ENCODE peak calls at places on chromosomes 1 and 21, in seven cellular contexts. One of them, this sample, is unnamed.

GRCh38 chr1:93661829-93662474 is 19.7 kb downstream of the BCAR3 start:
- DNase-seq in HepG2: no peak
- DNase-seq in fibroblast of pulmonary artery: peak; percentile 85
- DNase-seq in endothelial cell: no peak
- DNase-seq in AG04450: peak; percentile 58
- DNase-seq in astrocyte of the spinal cord: peak; percentile 86
- DNase-seq in nephron progenitor cell: no peak
- DNase-seq in this sample: peak; percentile 34

GRCh38 chr21:40095477-40095876 is 228.2 kb downstream of the PCP4 start:
- DNase-seq in HepG2: no peak
- DNase-seq in fibroblast of pulmonary artery: no peak
- DNase-seq in endothelial cell: no peak
- DNase-seq in AG04450: no peak
- DNase-seq in astrocyte of the spinal cord: no peak
- DNase-seq in nephron progenitor cell: no peak
- DNase-seq in this sample: no peak

GRCh38 chr1:163668472-163668871 is 346.7 kb downstream of the NUF2 start:
- DNase-seq in HepG2: no peak
- DNase-seq in fibroblast of pulmonary artery: no peak
- DNase-seq in endothelial cell: no peak
- DNase-seq in AG04450: no peak
- DNase-seq in astrocyte of the spinal cord: no peak
- DNase-seq in nephron progenitor cell: no peak
- DNase-seq in this sample: no peak

GRCh38 chr1:195462646-195463045 is 1145.6 kb downstream of the KCNT2 start:
- DNase-seq in HepG2: no peak
- DNase-seq in fibroblast of pulmonary artery: no peak
- DNase-seq in endothelial cell: no peak
- DNase-seq in AG04450: no peak
- DNase-seq in astrocyte of the spinal cord: peak; percentile 13
- DNase-seq in nephron progenitor cell: no peak
- DNase-seq in this sample: no peak

GRCh38 chr1:235011599-235012435 is 116.8 kb downstream of the TOMM20 start:
- DNase-seq in HepG2: no peak
- DNase-seq in fibroblast of pulmonary artery: peak; percentile 97
- DNase-seq in endothelial cell: no peak
- DNase-seq in AG04450: peak; percentile 99
- DNase-seq in astrocyte of the spinal cord: peak; percentile 100
- DNase-seq in nephron progenitor cell: no peak
- DNase-seq in this sample: peak; percentile 77

GRCh38 chr1:63868220-63868897 is 94.5 kb downstream of the ROR1 start:
- DNase-seq in HepG2: no peak
- DNase-seq in fibroblast of pulmonary artery: no peak
- DNase-seq in endothelial cell: no peak
- DNase-seq in AG04450: no peak
- DNase-seq in astrocyte of the spinal cord: no peak
- DNase-seq in nephron progenitor cell: no peak
- DNase-seq in this sample: no peak

GRCh38 chr1:3067301-3067670 is 1.7 kb upstream of the PRDM16 start:
- DNase-seq in HepG2: no peak
- DNase-seq in fibroblast of pulmonary artery: no peak
- DNase-seq in endothelial cell: no peak
- DNase-seq in AG04450: no peak
- DNase-seq in astrocyte of the spinal cord: no peak
- DNase-seq in nephron progenitor cell: no peak
- DNase-seq in this sample: no peak

GRCh38 chr1:54883349-54884102 is 3.5 kb downstream of the DHCR24 start:
- DNase-seq in HepG2: peak; percentile 76
- DNase-seq in fibroblast of pulmonary artery: peak; percentile 81
- DNase-seq in endothelial cell: no peak
- DNase-seq in AG04450: no peak
- DNase-seq in astrocyte of the spinal cord: no peak
- DNase-seq in nephron progenitor cell: no peak
- DNase-seq in this sample: no peak

GRCh38 chr1:210850556-210850955 is 283.4 kb downstream of the KCNH1 start:
- DNase-seq in HepG2: no peak
- DNase-seq in fibroblast of pulmonary artery: no peak
- DNase-seq in endothelial cell: no peak
- DNase-seq in AG04450: no peak
- DNase-seq in astrocyte of the spinal cord: no peak
- DNase-seq in nephron progenitor cell: no peak
- DNase-seq in this sample: no peak

DNA sequence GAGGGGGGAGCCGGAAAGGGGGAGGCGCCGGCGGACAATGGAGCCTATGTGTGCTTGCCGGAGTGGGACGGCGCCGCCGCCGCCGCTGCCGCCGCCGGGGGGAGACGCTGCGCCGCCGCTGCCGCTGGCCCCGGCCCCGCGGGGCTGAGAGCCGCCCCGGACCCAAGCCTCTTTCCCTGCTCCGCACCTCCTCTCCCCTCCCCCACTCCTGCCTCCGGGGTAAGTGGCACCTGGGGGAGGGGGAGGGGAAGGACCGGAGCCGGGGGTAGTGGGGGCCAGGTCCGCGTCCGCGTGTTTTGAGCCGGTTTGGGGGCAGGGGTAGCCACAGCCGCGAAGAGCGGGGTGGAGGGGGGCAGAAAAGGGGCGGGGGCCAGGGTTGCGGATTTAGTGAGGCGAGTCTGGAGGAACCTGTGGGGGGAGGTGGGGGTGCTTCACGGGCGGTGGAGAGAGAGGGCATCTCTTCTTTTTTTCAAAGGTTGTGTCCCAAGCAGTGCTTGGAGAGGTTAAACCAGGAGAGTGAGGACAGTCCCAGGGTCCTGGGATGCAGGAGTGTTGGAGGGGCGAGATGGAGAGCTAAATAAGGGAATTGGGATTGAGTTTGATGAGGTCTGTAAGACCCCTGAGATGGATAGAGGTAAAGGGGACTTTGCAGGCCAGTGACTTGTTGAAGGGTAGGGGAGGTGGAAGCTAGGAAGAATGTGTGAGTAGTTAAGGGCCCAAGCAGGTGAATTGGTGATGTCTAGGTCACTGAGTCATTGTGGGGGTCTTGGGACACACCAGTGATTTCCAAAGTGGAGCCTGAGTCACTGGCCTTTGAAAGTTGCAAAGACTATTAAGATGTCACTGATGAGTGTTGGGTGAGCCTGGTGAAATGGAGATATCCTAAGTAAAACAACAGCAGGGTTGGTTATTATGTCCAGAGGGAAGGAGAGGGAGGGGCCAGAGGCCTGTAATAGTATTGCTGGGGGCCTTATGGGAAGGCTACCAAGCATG is 59.1 kb downstream of the BCL9 start:
- DNase-seq in HepG2: peak; percentile 25
- DNase-seq in fibroblast of pulmonary artery: peak; percentile 31
- DNase-seq in endothelial cell: no peak
- DNase-seq in AG04450: no peak
- DNase-seq in astrocyte of the spinal cord: peak; percentile 24
- DNase-seq in nephron progenitor cell: no peak
- DNase-seq in this sample: no peak
- TF ChIP-seq CTCF in HepG2: peak; percentile 49
- TF ChIP-seq CTCF in fibroblast of pulmonary artery: no peak
- TF ChIP-seq CTCF in endothelial cell: no peak
- TF ChIP-seq CTCF in AG04450: no peak
- TF ChIP-seq CTCF in astrocyte of the spinal cord: no peak
- TF ChIP-seq CTCF in nephron progenitor cell: no peak
- TF ChIP-seq CTCF in this sample: peak; percentile 58

GRCh38 chr1:208036177-208036808 is 125.4 kb upstream of the CD34 start:
- DNase-seq in HepG2: peak; percentile 30
- DNase-seq in fibroblast of pulmonary artery: peak; percentile 42
- DNase-seq in endothelial cell: no peak
- DNase-seq in AG04450: no peak
- DNase-seq in astrocyte of the spinal cord: peak; percentile 20
- DNase-seq in nephron progenitor cell: no peak
- DNase-seq in this sample: peak; percentile 43
- TF ChIP-seq CTCF in HepG2: peak; percentile 57
- TF ChIP-seq CTCF in fibroblast of pulmonary artery: peak; percentile 32
- TF ChIP-seq CTCF in endothelial cell: no peak
- TF ChIP-seq CTCF in AG04450: no peak
- TF ChIP-seq CTCF in astrocyte of the spinal cord: peak; percentile 46
- TF ChIP-seq CTCF in nephron progenitor cell: no peak
- TF ChIP-seq CTCF in this sample: peak; percentile 24

DNA sequence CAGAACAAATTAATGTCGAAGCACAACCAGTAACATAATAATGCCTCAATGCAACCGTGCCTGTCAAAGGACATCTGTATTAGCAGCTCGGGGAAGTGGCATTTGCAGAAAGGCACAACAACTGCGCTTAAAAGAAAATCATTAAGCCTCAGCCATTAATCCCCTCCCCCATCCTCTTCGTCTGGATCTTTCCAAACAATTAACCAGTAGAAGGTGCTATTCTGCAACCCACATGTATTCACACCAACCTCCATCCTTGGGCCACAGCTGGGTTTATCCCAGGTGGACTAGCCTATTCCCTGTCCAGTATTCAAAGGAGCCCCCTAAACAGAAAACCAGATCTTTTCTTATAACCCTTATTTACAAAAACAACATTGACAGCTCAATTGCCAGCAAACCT is 2.6 kb downstream of the RERE start:
- DNase-seq in HepG2: no peak
- DNase-seq in fibroblast of pulmonary artery: no peak
- DNase-seq in endothelial cell: peak; percentile 19
- DNase-seq in AG04450: no peak
- DNase-seq in astrocyte of the spinal cord: no peak
- DNase-seq in nephron progenitor cell: no peak
- DNase-seq in this sample: no peak
- TF ChIP-seq CTCF in HepG2: peak; percentile 64
- TF ChIP-seq CTCF in fibroblast of pulmonary artery: no peak
- TF ChIP-seq CTCF in endothelial cell: no peak
- TF ChIP-seq CTCF in AG04450: no peak
- TF ChIP-seq CTCF in astrocyte of the spinal cord: no peak
- TF ChIP-seq CTCF in nephron progenitor cell: no peak
- TF ChIP-seq CTCF in this sample: peak; percentile 20

GRCh38 chr1:41423511-41424191 is 60.8 kb downstream of the EDN2 start:
- DNase-seq in HepG2: no peak
- DNase-seq in fibroblast of pulmonary artery: no peak
- DNase-seq in endothelial cell: peak; percentile 38
- DNase-seq in AG04450: no peak
- DNase-seq in astrocyte of the spinal cord: no peak
- DNase-seq in nephron progenitor cell: peak; percentile 51
- DNase-seq in this sample: no peak
- TF ChIP-seq CTCF in HepG2: peak; percentile 67
- TF ChIP-seq CTCF in fibroblast of pulmonary artery: no peak
- TF ChIP-seq CTCF in endothelial cell: no peak
- TF ChIP-seq CTCF in AG04450: peak; percentile 14
- TF ChIP-seq CTCF in astrocyte of the spinal cord: peak; percentile 10
- TF ChIP-seq CTCF in nephron progenitor cell: peak; percentile 37
- TF ChIP-seq CTCF in this sample: peak; percentile 37

DNA sequence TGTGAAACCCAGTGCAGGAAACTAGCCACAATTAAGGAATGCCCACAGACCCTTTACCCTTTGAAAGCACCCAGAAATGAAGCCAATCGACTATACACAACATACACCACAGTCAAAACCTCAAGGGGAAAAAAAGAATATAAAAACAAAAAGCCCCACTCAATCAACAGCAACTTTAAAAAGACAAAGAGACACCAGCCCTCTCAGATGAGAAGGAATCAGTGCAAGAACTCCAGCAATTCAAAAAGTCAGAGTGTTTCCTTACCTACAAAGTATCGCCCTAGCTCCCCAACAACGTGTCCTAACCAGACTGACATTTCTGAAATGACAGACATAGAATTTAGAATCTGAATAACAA is 147.7 kb downstream of the CHD1L start:
- DNase-seq in HepG2: no peak
- DNase-seq in fibroblast of pulmonary artery: no peak
- DNase-seq in endothelial cell: no peak
- DNase-seq in AG04450: no peak
- DNase-seq in astrocyte of the spinal cord: no peak
- DNase-seq in nephron progenitor cell: no peak
- DNase-seq in this sample: no peak
- TF ChIP-seq CTCF in HepG2: no peak
- TF ChIP-seq CTCF in fibroblast of pulmonary artery: no peak
- TF ChIP-seq CTCF in endothelial cell: no peak
- TF ChIP-seq CTCF in AG04450: no peak
- TF ChIP-seq CTCF in astrocyte of the spinal cord: no peak
- TF ChIP-seq CTCF in nephron progenitor cell: no peak
- TF ChIP-seq CTCF in this sample: no peak

GRCh38 chr1:20469406-20470076 is 16.5 kb downstream of the CAMK2N1 start:
- DNase-seq in HepG2: peak; percentile 49
- DNase-seq in fibroblast of pulmonary artery: peak; percentile 7
- DNase-seq in endothelial cell: no peak
- DNase-seq in AG04450: no peak
- DNase-seq in astrocyte of the spinal cord: no peak
- DNase-seq in nephron progenitor cell: no peak
- DNase-seq in this sample: no peak
- TF ChIP-seq CTCF in HepG2: peak; percentile 67
- TF ChIP-seq CTCF in fibroblast of pulmonary artery: peak; percentile 7
- TF ChIP-seq CTCF in endothelial cell: no peak
- TF ChIP-seq CTCF in AG04450: no peak
- TF ChIP-seq CTCF in astrocyte of the spinal cord: no peak
- TF ChIP-seq CTCF in nephron progenitor cell: no peak
- TF ChIP-seq CTCF in this sample: no peak

DNA sequence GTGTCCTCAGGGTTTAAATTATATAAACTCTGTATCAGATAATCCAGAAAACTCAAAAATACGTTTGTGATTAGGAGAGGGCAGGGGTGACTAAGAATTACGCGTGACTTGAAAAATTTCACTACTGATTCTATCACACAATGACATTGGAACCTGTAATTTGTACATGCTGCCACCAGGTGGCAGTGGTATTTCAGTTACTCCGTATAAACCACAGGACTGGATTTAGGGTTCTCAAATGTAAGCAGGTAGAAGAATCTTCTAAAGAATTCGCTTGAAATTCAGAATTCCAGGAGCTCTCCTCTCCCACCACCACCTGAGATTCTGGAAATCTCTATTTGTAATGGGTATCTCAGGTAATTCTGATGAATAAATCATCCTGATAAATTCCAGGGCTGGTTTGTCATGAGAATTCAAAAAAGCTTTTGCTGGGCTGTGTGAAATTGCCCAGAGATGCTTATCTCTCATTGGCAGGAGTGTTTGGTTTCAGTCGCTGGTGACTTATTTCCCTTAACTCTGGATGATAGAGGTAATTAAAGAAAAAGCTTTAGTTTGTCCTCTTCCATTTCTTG is 1.7 kb upstream of the KRTAP7-1 start:
- DNase-seq in HepG2: peak; percentile 2
- DNase-seq in fibroblast of pulmonary artery: peak; percentile 10
- DNase-seq in endothelial cell: peak; percentile 28
- DNase-seq in AG04450: no peak
- DNase-seq in astrocyte of the spinal cord: no peak
- DNase-seq in nephron progenitor cell: peak; percentile 39
- DNase-seq in this sample: peak; percentile 31
- TF ChIP-seq CTCF in HepG2: peak; percentile 48
- TF ChIP-seq CTCF in fibroblast of pulmonary artery: peak; percentile 26
- TF ChIP-seq CTCF in endothelial cell: peak; percentile 99
- TF ChIP-seq CTCF in AG04450: peak; percentile 12
- TF ChIP-seq CTCF in astrocyte of the spinal cord: peak; percentile 45
- TF ChIP-seq CTCF in nephron progenitor cell: peak; percentile 66
- TF ChIP-seq CTCF in this sample: peak; percentile 65

GRCh38 chr1:181910905-181911304 is 150.6 kb downstream of the ZNF648 start:
- DNase-seq in HepG2: no peak
- DNase-seq in fibroblast of pulmonary artery: no peak
- DNase-seq in endothelial cell: no peak
- DNase-seq in AG04450: no peak
- DNase-seq in astrocyte of the spinal cord: no peak
- DNase-seq in nephron progenitor cell: no peak
- DNase-seq in this sample: no peak
- TF ChIP-seq CTCF in HepG2: peak; percentile 39
- TF ChIP-seq CTCF in fibroblast of pulmonary artery: no peak
- TF ChIP-seq CTCF in endothelial cell: no peak
- TF ChIP-seq CTCF in AG04450: no peak
- TF ChIP-seq CTCF in astrocyte of the spinal cord: no peak
- TF ChIP-seq CTCF in nephron progenitor cell: peak; percentile 27
- TF ChIP-seq CTCF in this sample: no peak

This sample was measured in GM13977.